ENCODE peak calls at places on chromosomes 3 and 15, in nine cellular contexts. Q is CD8-positive, alpha-beta memory T cell; E is A549; M is fibroblast of lung; T is spleen; O is neuronal stem cell; Y is lung; W is sigmoid colon; J is cardiac muscle cell. N is an unnamed sample.
A peak's percentile ranks its signal among the peaks of the same experiment; 100 is the strongest.

GRCh38 chr3:186826978-186827857 is 15.3 kb upstream of the ADIPOQ start:
- DNase-seq in Q (peak; percentile 82), E (peak; percentile 72), M (peak; percentile 79), T (peak; percentile 96), O (peak; percentile 85), Y (peak; percentile 81), W (peak; percentile 84), J (peak; percentile 93), N (peak; percentile 71)

GRCh38 chr3:100603449-100603848 is 6.0 kb upstream of the ADGRG7 start:
- DNase-seq in Q (no peak), E (peak; percentile 59), M (peak; percentile 24), T (no peak), O (no peak), Y (no peak), W (no peak), J (peak; percentile 58), N (no peak)

GRCh38 chr3:42547401-42547945 is 34.3 kb downstream of the SEC22C start:
- DNase-seq in Q (peak; percentile 53), E (peak; percentile 55), M (peak; percentile 54), T (peak; percentile 94), O (peak; percentile 49), Y (peak; percentile 74), W (peak; percentile 78), J (peak; percentile 73), N (peak; percentile 51)

GRCh38 chr15:73632670-73633058 is 525 bp downstream of the NPTN start:
- DNase-seq in Q (peak; percentile 6), E (no peak), M (no peak), T (peak; percentile 92), O (peak; percentile 27), Y (peak; percentile 41), W (peak; percentile 78), J (peak; percentile 40), N (no peak)

GRCh38 chr15:26864664-26865191 is 2.1 kb upstream of the GABRA5 start:
- DNase-seq in Q (no peak), E (peak; percentile 85), M (peak; percentile 58), T (no peak), O (peak; percentile 65), Y (no peak), W (no peak), J (peak; percentile 82), N (no peak)

GRCh38 chr3:33808559-33808958 is 10.1 kb downstream of the PDCD6IP start:
- DNase-seq in Q (no peak), E (no peak), M (no peak), T (no peak), O (no peak), Y (no peak), W (no peak), J (no peak), N (no peak)

GRCh38 chr3:171652932-171653331 is 157.4 kb downstream of the PLD1 start:
- DNase-seq in Q (no peak), E (no peak), M (no peak), T (no peak), O (no peak), Y (no peak), W (no peak), J (no peak), N (no peak)

GRCh38 chr3:77296527-77296926 is 256.6 kb downstream of the ROBO2 start:
- DNase-seq in Q (no peak), E (peak; percentile 19), M (no peak), T (no peak), O (no peak), Y (no peak), W (no peak), J (no peak), N (no peak)

GRCh38 chr3:100401674-100402036 is 316 bp downstream of the LNP1 start:
- DNase-seq in Q (peak; percentile 35), E (no peak), M (peak; percentile 48), T (peak; percentile 86), O (no peak), Y (peak; percentile 31), W (peak; percentile 71), J (peak; percentile 68), N (peak; percentile 86)

GRCh38 chr3:110062711-110063110 is 725.4 kb upstream of the DPPA4 start:
- DNase-seq in Q (no peak), E (no peak), M (peak; percentile 1), T (no peak), O (no peak), Y (no peak), W (no peak), J (no peak), N (no peak)

GRCh38 chr3:156356537-156357363 is 198.2 kb downstream of the SSR3 start:
- DNase-seq in Q (no peak), E (no peak), M (no peak), T (no peak), O (no peak), Y (no peak), W (no peak), J (no peak), N (no peak)

GRCh38 chr3:16529264-16529663 is 15.8 kb upstream of the RFTN1 start:
- DNase-seq in Q (no peak), E (no peak), M (peak; percentile 17), T (no peak), O (no peak), Y (no peak), W (no peak), J (no peak), N (no peak)

GRCh38 chr15:49843725-49844124 is 222.9 kb downstream of the DTWD1 start:
- DNase-seq in Q (no peak), E (peak; percentile 24), M (peak; percentile 25), T (no peak), O (no peak), Y (no peak), W (no peak), J (no peak), N (no peak)

GRCh38 chr3:119779731-119780383 is 2.0 kb upstream of the NR1I2 start:
- DNase-seq in Q (no peak), E (no peak), M (no peak), T (no peak), O (no peak), Y (no peak), W (no peak), J (no peak), N (no peak)

DNA sequence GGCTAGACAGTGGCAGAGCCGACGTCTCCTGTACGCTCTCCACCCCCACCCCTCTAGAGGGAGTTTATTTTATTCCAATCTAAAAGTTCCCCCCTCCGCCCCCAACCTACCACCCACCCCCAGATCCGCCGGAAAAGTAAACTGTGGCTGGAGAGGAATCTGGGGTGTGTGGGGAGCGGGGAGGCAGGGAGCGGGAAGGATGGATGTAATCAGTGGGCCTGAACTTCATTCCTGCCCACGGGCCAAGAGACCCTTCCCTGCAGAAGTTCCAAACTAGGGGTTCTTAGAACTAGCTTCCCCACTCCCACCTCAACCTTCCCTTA is 547 bp upstream of the CSRNP1 start:
- DNase-seq in Q (no peak), E (no peak), M (no peak), T (no peak), O (no peak), Y (no peak), W (no peak), J (no peak), N (no peak)
- H3K4me1 ChIP-seq in Q (peaks cover 40% of the 10 kb centered on the region), E (peaks cover 36% of the 10 kb centered on the region), M (peaks cover 27% of the 10 kb centered on the region), T (peaks cover 46% of the 10 kb centered on the region), O (peaks cover 42% of the 10 kb centered on the region), Y (peaks cover 16% of the 10 kb centered on the region), W (no peaks in the 10 kb centered on the region), J (peaks cover 37% of the 10 kb centered on the region), N (peaks cover 44% of the 10 kb centered on the region)

GRCh38 chr3:149815728-149816127 is 2.7 kb downstream of the RNF13 start:
- DNase-seq in Q (no peak), E (no peak), M (no peak), T (no peak), O (no peak), Y (no peak), W (no peak), J (no peak), N (no peak)

GRCh38 chr3:149816986-149817385 is 4.0 kb downstream of the RNF13 start:
- DNase-seq in Q (no peak), E (no peak), M (peak; percentile 83), T (no peak), O (no peak), Y (no peak), W (no peak), J (no peak), N (no peak)

GRCh38 chr3:149813367-149814281 is 609 bp downstream of the RNF13 start:
- DNase-seq in Q (no peak), E (peak; percentile 17), M (peak; percentile 42), T (peak; percentile 77), O (peak; percentile 55), Y (peak; percentile 29), W (peak; percentile 61), J (peak; percentile 59), N (peak; percentile 42)

GRCh38 chr3:149816326-149816725 is 3.3 kb downstream of the RNF13 start:
- DNase-seq in Q (no peak), E (no peak), M (no peak), T (no peak), O (no peak), Y (no peak), W (no peak), J (no peak), N (no peak)

GRCh38 chr3:149815318-149815717 is 2.3 kb downstream of the RNF13 start:
- DNase-seq in Q (no peak), E (no peak), M (no peak), T (no peak), O (no peak), Y (no peak), W (no peak), J (no peak), N (no peak)
- H3K4me3 ChIP-seq in Q (no peak overlapping the region), E (peak overlapping the region; percentile 87), M (peak overlapping the region; percentile 88), T (peak overlapping the region; percentile 77), O (no peak overlapping the region), Y (no peak overlapping the region), W (no peak overlapping the region), J (no peak overlapping the region), N (no peak overlapping the region)

DNA sequence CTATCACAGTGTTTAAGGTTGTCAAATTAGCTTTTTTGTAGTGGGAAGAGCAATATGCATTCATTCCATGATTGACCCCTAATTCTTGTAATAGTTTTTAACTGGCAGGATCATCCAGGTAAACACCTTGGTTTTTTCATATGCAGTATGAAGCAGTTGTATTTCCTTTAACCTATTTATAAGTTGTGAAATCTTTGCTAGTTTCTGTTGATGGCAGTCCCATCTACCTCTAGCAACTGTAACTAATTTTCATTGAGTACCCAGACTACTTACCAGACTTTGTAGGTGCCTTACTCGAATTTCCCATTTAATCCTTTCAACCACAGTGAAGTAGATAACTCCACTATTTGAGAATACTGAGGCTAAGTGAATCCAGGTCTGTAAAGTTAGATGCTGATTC is 6.1 kb downstream of the FXR1 start:
- DNase-seq in Q (no peak), E (no peak), M (no peak), T (no peak), O (no peak), Y (no peak), W (no peak), J (no peak), N (no peak)
- H3K4me1 ChIP-seq in Q (peaks cover 58% of the 10 kb centered on the region), E (peaks cover 12% of the 10 kb centered on the region), M (no peaks in the 10 kb centered on the region), T (peaks cover 99% of the 10 kb centered on the region), O (peaks cover 3% of the 10 kb centered on the region), Y (no peaks in the 10 kb centered on the region), W (no peaks in the 10 kb centered on the region), J (peaks cover 14% of the 10 kb centered on the region), N (peaks cover 7% of the 10 kb centered on the region)

GRCh38 chr3:181699171-181699903 is 12.4 kb upstream of the SOX2 start:
- DNase-seq in Q (no peak), E (no peak), M (no peak), T (no peak), O (no peak), Y (no peak), W (no peak), J (no peak), N (peak; percentile 61)
- H3K4me3 ChIP-seq in Q (no peak overlapping the region), E (peak overlapping the region; percentile 31), M (no peak overlapping the region), T (no peak overlapping the region), O (no peak overlapping the region), Y (no peak overlapping the region), W (no peak overlapping the region), J (no peak overlapping the region), N (peak overlapping the region; percentile 38)